ENCODE peak calls at places on chromosomes 2 and 18, in ten cellular contexts. One of them, this sample, is unnamed.

GRCh38 chr2:112607680-112608438 is 23.4 kb downstream of the CHCHD5 start:
- DNase-seq in left ventricle myocardium inferior: no peak
- DNase-seq in AG04450: no peak
- DNase-seq in astrocyte: no peak
- DNase-seq in thoracic aorta: no peak
- DNase-seq in GM06990: no peak
- DNase-seq in HFFc6: no peak
- DNase-seq in A549: no peak
- DNase-seq in body of pancreas: peak; percentile 65
- DNase-seq in tibial artery: no peak
- DNase-seq in this sample: no peak

GRCh38 chr2:16401761-16402300 is 263.8 kb downstream of the CYRIA start:
- DNase-seq in body of pancreas: no peak
- DNase-seq in GM06990: no peak
- DNase-seq in astrocyte: no peak
- DNase-seq in AG04450: no peak
- DNase-seq in thoracic aorta: no peak
- DNase-seq in A549: no peak
- DNase-seq in HFFc6: no peak
- DNase-seq in left ventricle myocardium inferior: no peak
- DNase-seq in tibial artery: no peak
- DNase-seq in this sample: no peak

GRCh38 chr2:95278051-95278471 is 3.8 kb downstream of the PROM2 start:
- DNase-seq in tibial artery: no peak
- DNase-seq in left ventricle myocardium inferior: peak; percentile 7
- DNase-seq in HFFc6: peak; percentile 74
- DNase-seq in AG04450: no peak
- DNase-seq in thoracic aorta: no peak
- DNase-seq in GM06990: no peak
- DNase-seq in astrocyte: peak; percentile 81
- DNase-seq in body of pancreas: no peak
- DNase-seq in A549: no peak
- DNase-seq in this sample: no peak

GRCh38 chr2:119425119-119425405 is 6.6 kb upstream of the TMEM37 start:
- DNase-seq in astrocyte: no peak
- DNase-seq in GM06990: no peak
- DNase-seq in body of pancreas: no peak
- DNase-seq in A549: no peak
- DNase-seq in tibial artery: no peak
- DNase-seq in left ventricle myocardium inferior: no peak
- DNase-seq in thoracic aorta: no peak
- DNase-seq in AG04450: no peak
- DNase-seq in HFFc6: no peak
- DNase-seq in this sample: no peak

GRCh38 chr18:67108894-67109293 is 407.6 kb downstream of the DSEL start:
- DNase-seq in A549: no peak
- DNase-seq in GM06990: no peak
- DNase-seq in body of pancreas: no peak
- DNase-seq in AG04450: no peak
- DNase-seq in HFFc6: no peak
- DNase-seq in astrocyte: peak; percentile 36
- DNase-seq in tibial artery: no peak
- DNase-seq in left ventricle myocardium inferior: no peak
- DNase-seq in thoracic aorta: no peak
- DNase-seq in this sample: no peak

GRCh38 chr2:11682590-11682915 is 12.6 kb upstream of the NTSR2 start:
- DNase-seq in AG04450: no peak
- DNase-seq in HFFc6: no peak
- DNase-seq in GM06990: no peak
- DNase-seq in body of pancreas: no peak
- DNase-seq in astrocyte: no peak
- DNase-seq in tibial artery: no peak
- DNase-seq in A549: no peak
- DNase-seq in thoracic aorta: no peak
- DNase-seq in left ventricle myocardium inferior: no peak
- DNase-seq in this sample: no peak

GRCh38 chr2:199659207-199659606 is 191.8 kb downstream of the FTCDNL1 start:
- DNase-seq in left ventricle myocardium inferior: peak; percentile 46
- DNase-seq in GM06990: no peak
- DNase-seq in thoracic aorta: no peak
- DNase-seq in tibial artery: no peak
- DNase-seq in A549: no peak
- DNase-seq in AG04450: no peak
- DNase-seq in body of pancreas: no peak
- DNase-seq in astrocyte: peak; percentile 24
- DNase-seq in HFFc6: no peak
- DNase-seq in this sample: no peak

GRCh38 chr2:135916232-135916631 is 40.0 kb upstream of the MCM6 start:
- DNase-seq in thoracic aorta: no peak
- DNase-seq in HFFc6: peak; percentile 21
- DNase-seq in tibial artery: no peak
- DNase-seq in body of pancreas: no peak
- DNase-seq in astrocyte: peak; percentile 9
- DNase-seq in AG04450: no peak
- DNase-seq in GM06990: peak; percentile 8
- DNase-seq in left ventricle myocardium inferior: no peak
- DNase-seq in A549: peak; percentile 6
- DNase-seq in this sample: no peak

GRCh38 chr2:126788652-126789051 is 110.0 kb upstream of the TEX51 start:
- DNase-seq in thoracic aorta: no peak
- DNase-seq in astrocyte: no peak
- DNase-seq in A549: no peak
- DNase-seq in GM06990: no peak
- DNase-seq in AG04450: no peak
- DNase-seq in left ventricle myocardium inferior: no peak
- DNase-seq in body of pancreas: no peak
- DNase-seq in HFFc6: no peak
- DNase-seq in tibial artery: no peak
- DNase-seq in this sample: no peak

GRCh38 chr2:190318931-190319556 is 582 bp downstream of the HIBCH start:
- DNase-seq in thoracic aorta: no peak
- DNase-seq in GM06990: no peak
- DNase-seq in AG04450: no peak
- DNase-seq in HFFc6: no peak
- DNase-seq in tibial artery: no peak
- DNase-seq in body of pancreas: no peak
- DNase-seq in astrocyte: no peak
- DNase-seq in A549: no peak
- DNase-seq in left ventricle myocardium inferior: no peak
- DNase-seq in this sample: no peak

GRCh38 chr2:10321590-10321989 is 18.9 kb downstream of the HPCAL1 start:
- DNase-seq in body of pancreas: no peak
- DNase-seq in AG04450: no peak
- DNase-seq in left ventricle myocardium inferior: no peak
- DNase-seq in thoracic aorta: no peak
- DNase-seq in tibial artery: no peak
- DNase-seq in HFFc6: no peak
- DNase-seq in GM06990: no peak
- DNase-seq in astrocyte: no peak
- DNase-seq in A549: no peak
- DNase-seq in this sample: no peak

GRCh38 chr2:107588960-107589542 is 237.6 kb upstream of the RGPD4 start:
- DNase-seq in GM06990: no peak
- DNase-seq in thoracic aorta: no peak
- DNase-seq in HFFc6: peak; percentile 5
- DNase-seq in A549: no peak
- DNase-seq in astrocyte: peak; percentile 26
- DNase-seq in tibial artery: no peak
- DNase-seq in body of pancreas: no peak
- DNase-seq in AG04450: no peak
- DNase-seq in left ventricle myocardium inferior: no peak
- DNase-seq in this sample: no peak

GRCh38 chr2:129903586-129904425 is 75.7 kb upstream of the RAB6C start:
- DNase-seq in left ventricle myocardium inferior: no peak
- DNase-seq in thoracic aorta: no peak
- DNase-seq in astrocyte: no peak
- DNase-seq in AG04450: no peak
- DNase-seq in GM06990: no peak
- DNase-seq in tibial artery: no peak
- DNase-seq in A549: no peak
- DNase-seq in HFFc6: no peak
- DNase-seq in body of pancreas: no peak
- DNase-seq in this sample: no peak
- TF ChIP-seq CTCF in left ventricle myocardium inferior: no peak
- TF ChIP-seq CTCF in thoracic aorta: no peak
- TF ChIP-seq CTCF in astrocyte: no peak
- TF ChIP-seq CTCF in AG04450: no peak
- TF ChIP-seq CTCF in GM06990: peak; percentile 40
- TF ChIP-seq CTCF in tibial artery: no peak
- TF ChIP-seq CTCF in A549: no peak
- TF ChIP-seq CTCF in HFFc6: no peak
- TF ChIP-seq CTCF in body of pancreas: no peak
- TF ChIP-seq CTCF in this sample: no peak

DNA sequence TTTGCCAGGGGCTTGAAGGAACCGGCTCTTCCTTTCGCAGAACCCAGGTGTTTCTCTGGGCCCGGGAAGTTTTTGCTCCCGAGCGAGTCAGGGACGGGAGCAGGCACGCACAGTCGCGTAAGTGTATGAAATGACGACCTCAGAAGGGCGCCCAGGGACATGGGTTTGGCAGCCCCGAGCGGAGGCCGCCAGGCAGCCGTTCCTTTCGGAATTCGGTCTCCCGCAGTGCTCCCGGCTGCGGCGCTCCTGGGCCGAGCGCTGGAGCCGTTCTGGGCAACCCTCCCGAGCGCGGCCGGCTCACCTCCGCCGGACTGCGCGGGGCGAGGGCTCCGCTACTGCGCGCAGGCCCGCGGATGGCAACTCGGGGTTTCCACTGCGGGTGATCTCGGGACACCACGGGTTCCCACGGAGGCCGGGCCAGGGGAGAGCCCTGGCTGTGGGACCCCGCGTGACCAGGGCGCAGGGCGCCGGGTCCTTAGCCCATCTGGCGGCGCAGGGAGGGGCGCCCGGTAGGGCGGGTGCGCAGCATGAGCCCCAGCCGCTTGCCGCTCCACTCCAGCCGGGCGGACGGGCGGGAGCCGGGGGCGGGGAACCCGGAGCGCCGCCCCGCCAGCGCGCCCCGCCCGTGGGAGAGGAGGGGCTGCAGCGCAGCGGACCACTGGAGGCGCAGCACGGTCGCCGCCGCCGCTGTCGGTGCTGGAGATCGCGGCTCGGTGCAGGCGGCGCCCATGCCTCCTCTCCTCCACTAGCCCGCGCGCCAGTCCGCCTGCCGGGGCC is at the start of gene OSBPL6:
- DNase-seq in body of pancreas: peak; percentile 89
- DNase-seq in astrocyte: peak; percentile 74
- DNase-seq in AG04450: no peak
- DNase-seq in GM06990: peak; percentile 82
- DNase-seq in HFFc6: peak; percentile 78
- DNase-seq in thoracic aorta: peak; percentile 8
- DNase-seq in left ventricle myocardium inferior: peak; percentile 87
- DNase-seq in tibial artery: peak; percentile 78
- DNase-seq in A549: peak; percentile 56
- DNase-seq in this sample: peak; percentile 92
- TF ChIP-seq CTCF in body of pancreas: peak; percentile 30
- TF ChIP-seq CTCF in astrocyte: no peak
- TF ChIP-seq CTCF in AG04450: no peak
- TF ChIP-seq CTCF in GM06990: no peak
- TF ChIP-seq CTCF in HFFc6: peak; percentile 68
- TF ChIP-seq CTCF in thoracic aorta: peak; percentile 25
- TF ChIP-seq CTCF in left ventricle myocardium inferior: peak; percentile 59
- TF ChIP-seq CTCF in tibial artery: peak; percentile 44
- TF ChIP-seq CTCF in A549: peak; percentile 22
- TF ChIP-seq CTCF in this sample: no peak

GRCh38 chr18:31506024-31506742 is 8.2 kb downstream of the DSG2 start:
- DNase-seq in GM06990: no peak
- DNase-seq in body of pancreas: no peak
- DNase-seq in A549: peak; percentile 21
- DNase-seq in AG04450: no peak
- DNase-seq in thoracic aorta: no peak
- DNase-seq in astrocyte: peak; percentile 24
- DNase-seq in left ventricle myocardium inferior: no peak
- DNase-seq in HFFc6: no peak
- DNase-seq in tibial artery: no peak
- DNase-seq in this sample: no peak
- TF ChIP-seq CTCF in GM06990: no peak
- TF ChIP-seq CTCF in body of pancreas: peak; percentile 36
- TF ChIP-seq CTCF in A549: peak; percentile 48
- TF ChIP-seq CTCF in AG04450: no peak
- TF ChIP-seq CTCF in thoracic aorta: no peak
- TF ChIP-seq CTCF in astrocyte: peak; percentile 31
- TF ChIP-seq CTCF in left ventricle myocardium inferior: peak; percentile 63
- TF ChIP-seq CTCF in HFFc6: no peak
- TF ChIP-seq CTCF in tibial artery: peak; percentile 22
- TF ChIP-seq CTCF in this sample: peak; percentile 22

GRCh38 chr2:174590928-174591648 is 6.5 kb downstream of the WIPF1 start:
- DNase-seq in HFFc6: peak; percentile 28
- DNase-seq in thoracic aorta: no peak
- DNase-seq in A549: no peak
- DNase-seq in astrocyte: peak; percentile 71
- DNase-seq in tibial artery: no peak
- DNase-seq in GM06990: no peak
- DNase-seq in body of pancreas: no peak
- DNase-seq in left ventricle myocardium inferior: no peak
- DNase-seq in AG04450: no peak
- DNase-seq in this sample: no peak

GRCh38 chr2:174593574-174594203 is 3.9 kb downstream of the WIPF1 start:
- DNase-seq in GM06990: peak; percentile 83
- DNase-seq in thoracic aorta: no peak
- DNase-seq in HFFc6: peak; percentile 59
- DNase-seq in AG04450: no peak
- DNase-seq in body of pancreas: peak; percentile 55
- DNase-seq in A549: no peak
- DNase-seq in tibial artery: no peak
- DNase-seq in left ventricle myocardium inferior: no peak
- DNase-seq in astrocyte: peak; percentile 91
- DNase-seq in this sample: no peak

GRCh38 chr2:174594451-174594850 is 3.2 kb downstream of the WIPF1 start:
- DNase-seq in HFFc6: no peak
- DNase-seq in tibial artery: no peak
- DNase-seq in AG04450: no peak
- DNase-seq in body of pancreas: no peak
- DNase-seq in GM06990: no peak
- DNase-seq in thoracic aorta: no peak
- DNase-seq in A549: no peak
- DNase-seq in astrocyte: no peak
- DNase-seq in left ventricle myocardium inferior: no peak
- DNase-seq in this sample: no peak

GRCh38 chr2:174591740-174592139 is 5.9 kb downstream of the WIPF1 start:
- DNase-seq in astrocyte: peak; percentile 22
- DNase-seq in tibial artery: no peak
- DNase-seq in AG04450: no peak
- DNase-seq in thoracic aorta: no peak
- DNase-seq in body of pancreas: no peak
- DNase-seq in GM06990: no peak
- DNase-seq in HFFc6: no peak
- DNase-seq in left ventricle myocardium inferior: no peak
- DNase-seq in A549: no peak
- DNase-seq in this sample: no peak

DNA sequence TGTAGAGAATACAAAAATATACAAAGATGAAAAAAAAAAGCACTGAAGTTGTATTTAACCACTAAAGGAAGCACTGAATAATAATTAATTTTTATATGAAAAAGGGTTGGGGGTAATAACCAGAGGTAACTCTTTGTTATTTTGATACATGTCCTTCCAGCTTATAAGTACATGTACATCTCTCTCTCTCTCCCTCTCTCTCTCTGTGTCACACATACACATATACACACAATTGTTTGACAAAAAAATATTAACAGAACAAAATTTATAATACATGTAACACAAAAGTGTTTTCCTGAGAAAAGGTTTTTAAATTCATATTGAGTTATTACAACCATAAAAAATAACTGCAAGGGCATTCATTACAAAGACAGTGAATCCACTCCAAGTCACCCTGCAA is 4.6 kb downstream of the WIPF1 start:
- DNase-seq in astrocyte: no peak
- DNase-seq in HFFc6: no peak
- DNase-seq in tibial artery: no peak
- DNase-seq in AG04450: no peak
- DNase-seq in left ventricle myocardium inferior: no peak
- DNase-seq in thoracic aorta: no peak
- DNase-seq in A549: no peak
- DNase-seq in GM06990: no peak
- DNase-seq in body of pancreas: no peak
- DNase-seq in this sample: no peak
- TF ChIP-seq CTCF in astrocyte: no peak
- TF ChIP-seq CTCF in HFFc6: no peak
- TF ChIP-seq CTCF in tibial artery: no peak
- TF ChIP-seq CTCF in AG04450: no peak
- TF ChIP-seq CTCF in left ventricle myocardium inferior: no peak
- TF ChIP-seq CTCF in thoracic aorta: no peak
- TF ChIP-seq CTCF in A549: no peak
- TF ChIP-seq CTCF in GM06990: no peak
- TF ChIP-seq CTCF in body of pancreas: no peak
- TF ChIP-seq CTCF in this sample: no peak